ENCODE peak calls at places on chromosomes 16 and 17, in five cellular contexts. Q is effector memory CD4-positive, alpha-beta T cell; S is lower lobe of right lung; F is ovary; G is thoracic aorta. A is an unnamed sample. For H3K36me3, the result is how much of the 10 kb centered on the place peaks cover.

GRCh38 chr16:57394444-57394843 is 10.1 kb upstream of the CCL17 start:
- DNase-seq in Q (no peak), S (no peak), F (no peak), G (no peak), A (no peak)

GRCh38 chr16:67150058-67150832 is 553 bp downstream of the B3GNT9 start:
- DNase-seq in Q (no peak), S (peak), F (peak), G (no peak), A (no peak)

GRCh38 chr16:85803570-85803969 is 4.1 kb downstream of the COX4I1 start:
- DNase-seq in Q (no peak), S (peak), F (no peak), G (no peak), A (no peak)

GRCh38 chr16:52578007-52578828 is 31.3 kb upstream of the TOX3 start:
- DNase-seq in Q (no peak), S (no peak), F (no peak), G (no peak), A (no peak)

GRCh38 chr17:42120161-42121065 is 754 bp downstream of the KAT2A start:
- DNase-seq in Q (no peak), S (no peak), F (no peak), G (no peak), A (no peak)

GRCh38 chr16:9049241-9049640 is 42.2 kb upstream of the HAPSTR1 start:
- DNase-seq in Q (no peak), S (no peak), F (no peak), G (no peak), A (no peak)

GRCh38 chr16:81697321-81697885 is 81.7 kb upstream of the PLCG2 start:
- DNase-seq in Q (no peak), S (no peak), F (no peak), G (no peak), A (no peak)

GRCh38 chr16:64397042-64397441 is 724.8 kb downstream of the CDH11 start:
- DNase-seq in Q (no peak), S (no peak), F (no peak), G (no peak), A (no peak)

GRCh38 chr16:73771196-73771595 is 525.4 kb upstream of the PSMD7 start:
- DNase-seq in Q (no peak), S (no peak), F (no peak), G (no peak), A (no peak)

GRCh38 chr16:21950782-21951521 is 2.2 kb upstream of the UQCRC2 start:
- DNase-seq in Q (no peak), S (no peak), F (no peak), G (no peak), A (no peak)

GRCh38 chr17:3583456-3583855 is 25.8 kb downstream of the TRPV1 start:
- DNase-seq in Q (no peak), S (no peak), F (no peak), G (no peak), A (no peak)

GRCh38 chr16:73202176-73202729 is 154.3 kb upstream of the ZFHX3 start:
- DNase-seq in Q (no peak), S (no peak), F (no peak), G (no peak), A (peak)

GRCh38 chr17:53032861-53033271 is 789.9 kb upstream of the KIF2B start:
- DNase-seq in Q (no peak), S (no peak), F (no peak), G (no peak), A (no peak)

GRCh38 chr17:28533091-28533670 is 19.2 kb downstream of the UNC119 start:
- DNase-seq in Q (no peak), S (no peak), F (no peak), G (no peak), A (no peak)

GRCh38 chr17:21125862-21126261 is 902 bp upstream of the DHRS7B start:
- DNase-seq in Q (peak), S (no peak), F (no peak), G (no peak), A (no peak)

DNA sequence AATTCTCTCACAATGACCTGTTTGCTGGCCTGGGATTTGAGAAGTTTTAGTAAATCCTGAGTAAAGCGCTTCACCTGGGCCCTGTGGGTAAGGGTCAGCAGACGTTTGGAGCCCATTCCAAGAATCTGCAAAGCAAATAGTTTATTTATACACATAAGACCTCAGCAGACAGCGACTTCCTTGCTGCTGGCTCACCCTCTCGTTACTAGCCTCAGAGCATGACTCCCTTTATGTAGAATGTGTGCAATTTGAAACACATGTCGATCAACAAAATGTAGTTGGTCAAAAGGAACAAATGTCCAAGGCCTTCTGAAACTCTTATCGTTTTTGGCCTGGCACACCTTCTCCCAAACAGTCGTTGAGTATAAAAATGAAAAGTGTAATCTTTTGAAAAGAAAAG is 31.3 kb downstream of the MARF1 start:
- DNase-seq in Q (no peak), S (no peak), F (no peak), G (no peak), A (no peak)
- H3K36me3 ChIP-seq in Q (half or more), S (half or more), F (under half), G (half or more), A (under half)

GRCh38 chr17:59762826-59763374 is 55.4 kb downstream of the VMP1 start:
- DNase-seq in Q (no peak), S (no peak), F (no peak), G (no peak), A (no peak)
- H3K36me3 ChIP-seq in Q (under half), S (under half), F (under half), G (under half), A (under half)

DNA sequence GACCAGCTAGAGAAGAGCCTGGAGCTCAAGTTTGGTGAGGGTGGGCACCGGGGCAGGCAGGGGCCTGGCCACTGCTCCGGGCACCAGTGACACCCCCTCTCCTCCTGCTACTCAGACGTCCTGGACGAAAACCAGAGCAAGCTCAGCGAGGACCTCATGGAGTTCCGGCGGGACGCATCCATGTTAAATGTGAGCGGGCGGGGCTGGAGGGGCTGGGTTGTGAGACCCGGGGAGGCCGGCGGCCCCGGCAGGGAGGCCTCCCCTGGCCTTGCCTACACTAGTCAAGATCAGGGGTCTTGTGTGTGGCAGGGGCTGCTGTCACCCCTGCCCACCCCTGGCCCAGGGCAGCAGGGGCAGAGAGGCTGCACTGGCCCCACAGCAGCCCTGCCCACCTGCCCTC is 17.8 kb downstream of the TRAF7 start:
- DNase-seq in Q (no peak), S (no peak), F (no peak), G (no peak), A (no peak)
- H3K36me3 ChIP-seq in Q (under half), S (half or more), F (under half), G (under half), A (under half)

DNA sequence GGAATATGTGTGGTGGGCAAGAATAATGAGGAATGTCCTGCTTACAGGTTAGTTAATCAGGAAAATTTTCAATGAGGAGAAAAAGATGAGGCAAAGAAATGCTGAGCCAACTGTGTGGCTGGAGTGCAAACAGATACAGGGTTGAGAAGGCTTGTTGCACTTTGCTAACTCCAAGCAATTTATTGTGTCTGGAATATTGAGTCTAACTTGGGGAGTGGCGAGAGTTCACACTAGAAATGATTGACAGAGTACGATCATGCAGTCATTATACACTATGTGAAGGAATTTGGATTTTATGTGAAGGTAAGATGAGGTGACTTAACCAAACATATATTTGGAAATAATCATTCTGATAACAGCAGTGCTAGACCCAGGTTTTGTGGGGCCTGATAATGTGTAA is 185.0 kb upstream of the ELAC2 start:
- DNase-seq in Q (no peak), S (no peak), F (no peak), G (no peak), A (no peak)
- H3K36me3 ChIP-seq in Q (under half), S (under half), F (under half), G (under half), A (under half)

A was measured in BJ.